ENCODE peak calls at places on chromosome 20, in five cellular contexts. F is heart right ventricle, G is IMR-90, Q is epithelial cell of proximal tubule, W is cardiac fibroblast. C is an unnamed sample.

GRCh38 chr20:44909872-44910689 is at the start of gene PABPC1L:
- DNase-seq in Q (no peak), F (peak; percentile 61), G (peak; percentile 54), W (peak; percentile 72), C (peak; percentile 90)

GRCh38 chr20:51100617-51101016 is 77.7 kb upstream of the KCNG1 start:
- DNase-seq in W (no peak), Q (no peak), F (no peak), G (no peak), C (no peak)

GRCh38 chr20:25318471-25319240 is 70.8 kb downstream of the PYGB start:
- DNase-seq in G (no peak), W (no peak), Q (no peak), F (no peak), C (peak; percentile 0)

GRCh38 chr20:58891686-58892125 is 39.2 kb downstream of the GNAS start:
- DNase-seq in F (peak; percentile 44), Q (no peak), W (no peak), G (no peak), C (no peak)

GRCh38 chr20:44176833-44177533 is 10.0 kb downstream of the JPH2 start:
- DNase-seq in G (no peak), F (no peak), W (no peak), Q (no peak), C (no peak)

GRCh38 chr20:45138451-45139300 is 14.4 kb upstream of the WFDC12 start:
- DNase-seq in W (peak; percentile 16), F (peak; percentile 36), G (no peak), Q (no peak), C (peak; percentile 64)

GRCh38 chr20:45924391-45925261 is 9.9 kb upstream of the PCIF1 start:
- DNase-seq in F (no peak), G (peak; percentile 61), W (peak; percentile 79), Q (no peak), C (peak; percentile 44)

GRCh38 chr20:2946988-2947961 is 74.0 kb downstream of the PTPRA start:
- DNase-seq in W (peak; percentile 81), F (no peak), G (peak; percentile 75), Q (no peak), C (peak; percentile 15)

GRCh38 chr20:16608265-16608636 is 35.0 kb upstream of the KIF16B start:
- DNase-seq in Q (no peak), F (no peak), G (no peak), W (peak; percentile 72), C (no peak)

GRCh38 chr20:592506-592905 is 17.6 kb downstream of the TCF15 start:
- DNase-seq in F (no peak), G (no peak), Q (no peak), W (no peak), C (no peak)

GRCh38 chr20:25341716-25342680 is 48.6 kb downstream of the ABHD12 start:
- DNase-seq in F (no peak), W (no peak), Q (no peak), G (peak; percentile 21), C (no peak)

GRCh38 chr20:21436186-21436585 is 38.9 kb upstream of the NKX2-4 start:
- DNase-seq in G (peak; percentile 72), Q (peak; percentile 98), F (no peak), W (peak; percentile 35), C (no peak)

GRCh38 chr20:13296070-13296469 is 75.0 kb downstream of the ISM1 start:
- DNase-seq in W (no peak), Q (no peak), F (no peak), G (no peak), C (no peak)

GRCh38 chr20:37359836-37360235 is 13.9 kb downstream of the SRC start:
- DNase-seq in W (no peak), Q (no peak), F (no peak), G (no peak), C (no peak)

DNA sequence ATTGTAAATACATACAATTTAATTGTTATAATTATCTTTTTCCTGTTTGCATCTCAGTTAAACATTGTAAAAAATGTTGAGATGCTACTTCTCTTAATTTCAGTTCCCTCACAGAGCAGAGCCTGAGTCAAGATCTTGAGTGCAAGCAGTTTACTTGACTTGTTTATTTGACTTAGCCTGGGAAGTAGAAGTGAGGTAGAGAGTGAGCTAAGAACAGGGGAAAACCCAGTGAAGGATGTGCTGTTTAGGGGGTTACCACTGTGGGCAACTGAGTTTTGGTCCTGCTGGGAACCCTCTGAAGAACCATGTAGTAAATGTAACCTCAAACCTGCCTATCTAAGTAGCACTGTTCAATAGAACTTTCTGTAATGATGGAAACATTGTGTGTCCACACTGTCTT is 495.2 kb upstream of the FLRT3 start:
- DNase-seq in Q (no peak), G (no peak), W (no peak), F (no peak), C (no peak)
- H3K4me3 ChIP-seq in Q (no peak overlapping the region), G (no peak overlapping the region), W (no peak overlapping the region), F (no peak overlapping the region), C (no peak overlapping the region)

GRCh38 chr20:57473246-57474042 is 51.5 kb downstream of the CTCFL start:
- DNase-seq in Q (no peak), F (no peak), W (peak; percentile 29), G (no peak), C (peak; percentile 14)
- TF ChIP-seq CTCF in Q (peak; percentile 25), F (no peak), W (no peak), G (no peak), C (no peak)

DNA sequence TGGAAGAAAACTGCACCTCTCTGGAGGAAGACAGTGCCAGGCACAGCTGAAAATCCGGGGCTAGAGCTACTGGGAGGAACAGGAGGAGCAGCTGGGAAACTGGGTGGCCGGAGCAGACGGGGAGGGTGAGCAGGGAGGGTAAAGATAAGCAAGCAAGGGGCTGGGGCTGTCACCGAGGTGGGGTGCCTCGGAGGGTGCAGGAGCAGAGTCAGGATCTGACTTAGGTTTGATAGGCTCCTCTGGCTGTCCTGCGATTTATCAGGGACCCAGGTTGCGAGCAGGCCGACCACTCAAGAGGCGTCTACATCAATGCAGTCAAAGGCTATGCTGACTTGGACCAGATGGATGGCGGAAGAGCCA is 12.3 kb downstream of the TSHZ2 start:
- DNase-seq in G (no peak), W (no peak), F (no peak), Q (no peak), C (no peak)
- H3K4me3 ChIP-seq in G (no peak overlapping the region), W (no peak overlapping the region), F (no peak overlapping the region), Q (no peak overlapping the region), C (no peak overlapping the region)

GRCh38 chr20:63056236-63057132 is 49.7 kb upstream of the BHLHE23 start:
- DNase-seq in Q (no peak), W (no peak), G (no peak), F (peak; percentile 11), C (peak; percentile 9)
- TF ChIP-seq CTCF in Q (peak; percentile 63), W (peak; percentile 81), G (peak; percentile 65), F (peak; percentile 92), C (peak; percentile 93)

C was measured in thyroid gland.